ENCODE peak calls at places on chromosomes 16 and 17, in four cellular contexts. One of them, this sample, is unnamed.

GRCh38 chr17:17685775-17686291 is 4.6 kb downstream of the RAI1 start:
- DNase-seq in PC-9: peak
- DNase-seq in fibroblast of mammary gland: peak
- DNase-seq in mucosa of descending colon: peak
- DNase-seq in this sample: peak

GRCh38 chr16:11032922-11033291 is 88.5 kb downstream of the CLEC16A start:
- DNase-seq in PC-9: no peak
- DNase-seq in fibroblast of mammary gland: peak
- DNase-seq in mucosa of descending colon: no peak
- DNase-seq in this sample: peak

GRCh38 chr16:80263848-80264694 is 276.7 kb upstream of the DYNLRB2 start:
- DNase-seq in PC-9: no peak
- DNase-seq in fibroblast of mammary gland: no peak
- DNase-seq in mucosa of descending colon: no peak
- DNase-seq in this sample: no peak

GRCh38 chr16:30910427-30911029 is 12.8 kb upstream of the FBXL19 start:
- DNase-seq in PC-9: no peak
- DNase-seq in fibroblast of mammary gland: no peak
- DNase-seq in mucosa of descending colon: no peak
- DNase-seq in this sample: no peak

GRCh38 chr17:5942687-5943086 is 127.5 kb upstream of the WSCD1 start:
- DNase-seq in PC-9: no peak
- DNase-seq in fibroblast of mammary gland: no peak
- DNase-seq in mucosa of descending colon: no peak
- DNase-seq in this sample: no peak

GRCh38 chr16:70752381-70752780 is 48.6 kb downstream of the VAC14 start:
- DNase-seq in PC-9: no peak
- DNase-seq in fibroblast of mammary gland: no peak
- DNase-seq in mucosa of descending colon: peak
- DNase-seq in this sample: no peak

GRCh38 chr16:49696414-49697101 is 159.4 kb downstream of the ZNF423 start:
- DNase-seq in PC-9: no peak
- DNase-seq in fibroblast of mammary gland: no peak
- DNase-seq in mucosa of descending colon: no peak
- DNase-seq in this sample: peak

GRCh38 chr16:86768231-86768791 is 190.0 kb downstream of the FOXL1 start:
- DNase-seq in PC-9: no peak
- DNase-seq in fibroblast of mammary gland: no peak
- DNase-seq in mucosa of descending colon: no peak
- DNase-seq in this sample: peak

GRCh38 chr17:31448467-31449077 is 57.1 kb downstream of the RAB11FIP4 start:
- DNase-seq in PC-9: peak
- DNase-seq in fibroblast of mammary gland: peak
- DNase-seq in mucosa of descending colon: no peak
- DNase-seq in this sample: peak

GRCh38 chr16:1395444-1396074 is 18.9 kb downstream of the UNKL start:
- DNase-seq in PC-9: no peak
- DNase-seq in fibroblast of mammary gland: no peak
- DNase-seq in mucosa of descending colon: no peak
- DNase-seq in this sample: no peak

GRCh38 chr17:3965123-3965800 is 1.0 kb upstream of the ATP2A3 start:
- DNase-seq in PC-9: peak
- DNase-seq in fibroblast of mammary gland: peak
- DNase-seq in mucosa of descending colon: peak
- DNase-seq in this sample: no peak

GRCh38 chr16:72877374-72878028 is 170.4 kb downstream of the ZFHX3 start:
- DNase-seq in PC-9: peak
- DNase-seq in fibroblast of mammary gland: peak
- DNase-seq in mucosa of descending colon: no peak
- DNase-seq in this sample: peak

GRCh38 chr17:20266806-20267458 is 200.4 kb downstream of the LGALS9B start:
- DNase-seq in PC-9: peak
- DNase-seq in fibroblast of mammary gland: peak
- DNase-seq in mucosa of descending colon: no peak
- DNase-seq in this sample: peak

GRCh38 chr17:60599220-60599619 is 773 bp upstream of the PPM1D start:
- DNase-seq in PC-9: no peak
- DNase-seq in fibroblast of mammary gland: no peak
- DNase-seq in mucosa of descending colon: no peak
- DNase-seq in this sample: no peak

GRCh38 chr17:78849026-78849425 is 8.4 kb upstream of the USP36 start:
- DNase-seq in PC-9: no peak
- DNase-seq in fibroblast of mammary gland: no peak
- DNase-seq in mucosa of descending colon: no peak
- DNase-seq in this sample: no peak

GRCh38 chr17:78854508-78854907 is 13.9 kb upstream of the USP36 start:
- DNase-seq in PC-9: no peak
- DNase-seq in fibroblast of mammary gland: no peak
- DNase-seq in mucosa of descending colon: no peak
- DNase-seq in this sample: no peak

GRCh38 chr17:78855561-78856165 is 15.0 kb upstream of the USP36 start:
- DNase-seq in PC-9: no peak
- DNase-seq in fibroblast of mammary gland: no peak
- DNase-seq in mucosa of descending colon: no peak
- DNase-seq in this sample: no peak

GRCh38 chr17:78853926-78854394 is 13.3 kb upstream of the USP36 start:
- DNase-seq in PC-9: no peak
- DNase-seq in fibroblast of mammary gland: no peak
- DNase-seq in mucosa of descending colon: peak
- DNase-seq in this sample: no peak

GRCh38 chr17:78852709-78853111 is 12.1 kb upstream of the USP36 start:
- DNase-seq in PC-9: no peak
- DNase-seq in fibroblast of mammary gland: peak
- DNase-seq in mucosa of descending colon: no peak
- DNase-seq in this sample: no peak
- TF ChIP-seq CTCF in PC-9: no peak
- TF ChIP-seq CTCF in fibroblast of mammary gland: peak
- TF ChIP-seq CTCF in mucosa of descending colon: no peak
- TF ChIP-seq CTCF in this sample: no peak

GRCh38 chr16:81543571-81543970 is 99.0 kb downstream of the CMIP start:
- DNase-seq in PC-9: no peak
- DNase-seq in fibroblast of mammary gland: no peak
- DNase-seq in mucosa of descending colon: no peak
- DNase-seq in this sample: no peak

GRCh38 chr16:81545470-81546175 is 101.0 kb downstream of the CMIP start:
- DNase-seq in PC-9: no peak
- DNase-seq in fibroblast of mammary gland: no peak
- DNase-seq in mucosa of descending colon: no peak
- DNase-seq in this sample: no peak

GRCh38 chr16:81542609-81543570 is 98.3 kb downstream of the CMIP start:
- DNase-seq in PC-9: no peak
- DNase-seq in fibroblast of mammary gland: no peak
- DNase-seq in mucosa of descending colon: no peak
- DNase-seq in this sample: no peak

GRCh38 chr16:81544261-81544660 is 99.7 kb downstream of the CMIP start:
- DNase-seq in PC-9: no peak
- DNase-seq in fibroblast of mammary gland: no peak
- DNase-seq in mucosa of descending colon: no peak
- DNase-seq in this sample: no peak

DNA sequence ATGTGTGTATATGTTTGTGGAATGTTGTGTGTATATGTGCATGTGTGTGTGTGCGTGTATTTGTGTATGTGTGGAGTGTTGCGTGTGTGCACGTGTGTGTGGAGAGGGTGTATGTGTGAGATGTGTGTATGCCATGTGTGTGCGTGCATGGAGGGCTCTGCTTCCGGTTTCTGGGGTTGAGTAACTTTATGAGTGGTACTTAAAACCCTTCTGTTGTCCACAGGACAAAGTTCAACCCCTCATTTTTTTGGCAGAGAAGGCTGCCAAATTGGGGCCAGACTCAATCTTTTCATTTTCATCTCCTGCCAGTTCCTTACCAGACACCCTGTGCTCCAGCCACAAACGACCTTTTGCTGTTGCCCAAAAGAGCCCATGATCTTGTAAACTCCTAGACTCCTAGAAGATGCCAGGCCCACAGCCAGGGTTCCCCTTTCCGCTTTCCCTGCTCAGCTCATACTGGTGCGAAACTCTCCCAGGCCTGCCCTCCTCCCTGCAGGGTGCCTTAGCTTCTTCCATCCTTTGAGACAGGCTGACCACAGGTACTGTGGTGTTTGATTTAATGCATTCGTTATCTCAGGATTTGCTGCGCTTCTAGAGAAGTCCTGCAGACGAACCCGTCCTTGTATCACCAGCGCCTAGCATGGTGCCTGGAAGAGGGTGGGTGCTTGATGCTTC is 100.2 kb downstream of the CMIP start:
- DNase-seq in PC-9: no peak
- DNase-seq in fibroblast of mammary gland: no peak
- DNase-seq in mucosa of descending colon: no peak
- DNase-seq in this sample: no peak
- H3K4me3 ChIP-seq in PC-9: no peak
- H3K4me3 ChIP-seq in fibroblast of mammary gland: no peak
- H3K4me3 ChIP-seq in mucosa of descending colon: no peak
- H3K4me3 ChIP-seq in this sample: no peak

DNA sequence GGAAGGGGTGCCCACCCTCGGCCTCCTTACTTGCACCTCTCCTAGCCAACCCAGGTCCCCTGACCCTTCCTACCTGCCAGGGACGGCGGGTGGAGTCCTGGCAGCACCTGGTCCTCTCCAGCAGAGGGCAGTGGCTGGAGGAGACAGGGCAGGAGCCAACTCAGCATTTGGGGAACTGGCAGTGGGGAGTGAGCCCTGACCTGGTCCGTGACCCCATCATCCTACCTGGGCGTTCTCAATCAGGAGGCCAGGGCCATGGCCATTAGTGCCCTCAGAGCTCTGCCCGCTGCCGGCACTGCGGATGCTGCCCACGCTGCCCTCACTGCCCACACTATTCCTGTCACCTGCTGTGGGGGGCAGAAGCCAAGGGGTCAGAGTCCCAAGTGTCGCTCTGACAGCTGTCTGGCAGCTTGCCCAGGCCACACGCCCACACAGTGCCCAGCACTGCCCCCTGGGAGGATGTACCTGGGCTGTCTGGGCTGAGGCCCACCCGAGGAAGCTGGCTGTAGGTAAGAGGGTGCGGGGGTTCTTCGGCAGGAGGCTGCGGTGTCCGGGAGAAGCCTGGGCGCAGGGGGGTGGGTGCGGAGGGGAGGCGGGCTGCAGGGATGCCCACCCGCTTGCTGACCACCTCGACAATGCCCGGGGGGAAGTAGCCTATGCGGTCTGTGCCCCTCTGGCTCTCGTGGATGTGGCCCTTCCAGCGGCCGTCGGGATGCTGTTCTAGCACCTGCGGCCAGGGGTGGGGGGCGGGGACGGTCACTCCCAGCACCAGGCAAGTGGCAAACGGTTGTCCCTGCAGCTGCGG is 10.8 kb downstream of the CASKIN2 start:
- DNase-seq in PC-9: peak
- DNase-seq in fibroblast of mammary gland: no peak
- DNase-seq in mucosa of descending colon: peak
- DNase-seq in this sample: no peak
- TF ChIP-seq CTCF in PC-9: peak
- TF ChIP-seq CTCF in fibroblast of mammary gland: peak
- TF ChIP-seq CTCF in mucosa of descending colon: peak
- TF ChIP-seq CTCF in this sample: peak

GRCh38 chr17:48514483-48514876 is 16.3 kb downstream of the HOXB1 start:
- DNase-seq in PC-9: no peak
- DNase-seq in fibroblast of mammary gland: no peak
- DNase-seq in mucosa of descending colon: no peak
- DNase-seq in this sample: no peak

GRCh38 chr17:48510381-48510760 is 20.4 kb downstream of the HOXB1 start:
- DNase-seq in PC-9: no peak
- DNase-seq in fibroblast of mammary gland: no peak
- DNase-seq in mucosa of descending colon: no peak
- DNase-seq in this sample: no peak

GRCh38 chr17:48513653-48514482 is 16.9 kb downstream of the HOXB1 start:
- DNase-seq in PC-9: no peak
- DNase-seq in fibroblast of mammary gland: no peak
- DNase-seq in mucosa of descending colon: no peak
- DNase-seq in this sample: no peak

GRCh38 chr17:48513097-48513496 is 17.7 kb downstream of the HOXB1 start:
- DNase-seq in PC-9: no peak
- DNase-seq in fibroblast of mammary gland: no peak
- DNase-seq in mucosa of descending colon: no peak
- DNase-seq in this sample: no peak

DNA sequence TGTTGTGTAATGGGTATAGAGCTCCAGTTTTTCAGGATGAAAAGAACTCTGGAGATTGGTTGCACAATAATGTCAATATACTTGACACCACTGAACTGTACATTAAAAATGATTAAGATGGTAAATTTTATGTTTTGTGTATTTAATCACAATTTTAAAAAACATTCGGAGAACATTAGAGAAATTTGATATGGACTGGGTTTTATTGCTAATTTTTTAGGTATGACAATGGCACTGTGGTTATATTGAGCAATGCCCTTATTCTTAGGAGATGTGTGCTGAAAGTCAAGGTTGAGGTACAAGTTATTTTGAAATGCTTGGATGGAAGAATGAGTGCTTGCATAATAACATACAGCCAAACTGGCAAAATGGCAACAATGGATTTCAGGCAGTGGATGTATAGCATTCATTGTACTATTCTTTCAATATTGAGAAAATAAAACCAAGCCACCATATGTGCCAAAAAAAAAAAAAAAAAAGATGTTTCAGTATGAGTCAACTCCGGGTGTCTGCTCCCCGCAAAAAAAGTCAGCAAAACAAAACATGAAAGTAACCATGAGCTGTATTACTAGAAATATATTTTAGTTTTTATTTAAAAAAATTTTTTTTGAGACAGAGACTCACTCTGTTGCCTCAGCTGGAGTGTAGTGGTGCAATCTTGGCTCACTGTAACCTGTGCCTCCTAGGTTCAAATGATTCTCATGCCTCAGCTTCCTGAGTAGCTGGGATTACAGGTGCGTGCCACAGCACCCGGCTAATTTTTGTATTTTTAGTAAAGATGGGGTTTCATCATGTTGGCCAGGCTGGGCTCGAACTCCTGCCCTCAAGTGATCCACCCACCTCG is 19.8 kb downstream of the HOXB1 start:
- DNase-seq in PC-9: no peak
- DNase-seq in fibroblast of mammary gland: peak
- DNase-seq in mucosa of descending colon: no peak
- DNase-seq in this sample: peak
- H3K4me3 ChIP-seq in PC-9: no peak
- H3K4me3 ChIP-seq in fibroblast of mammary gland: no peak
- H3K4me3 ChIP-seq in mucosa of descending colon: no peak
- H3K4me3 ChIP-seq in this sample: no peak

This sample was measured in astrocyte of the spinal cord.